ENCODE peak calls at places on chromosomes 7 and 10, in six cellular contexts. W is activated T-cell treated with anti-CD3 and anti-CD28 coated beads, Interleukin-2, amount 50 U/mL, for 24 hours; K is CD8-positive, alpha-beta T cell; F is astrocyte; N is neural crest cell; M is SW480. X is an unnamed sample.

GRCh38 chr7:136036336-136036735 is 59.2 kb upstream of the MTPN start:
- DNase-seq in W (no peak), K (no peak), F (no peak), N (no peak), M (no peak), X (no peak)

GRCh38 chr7:43363429-43363894 is 219.4 kb upstream of the STK17A start:
- DNase-seq in W (no peak), K (no peak), F (no peak), N (no peak), M (no peak), X (no peak)

GRCh38 chr7:139706837-139707236 is 71.0 kb downstream of the HIPK2 start:
- DNase-seq in W (no peak), K (no peak), F (no peak), N (no peak), M (no peak), X (no peak)

GRCh38 chr7:44156453-44157010 is 15.4 kb upstream of the MYL7 start:
- DNase-seq in W (no peak), K (no peak), F (no peak), N (no peak), M (no peak), X (no peak)

GRCh38 chr7:132263151-132263550 is 313.1 kb downstream of the PLXNA4 start:
- DNase-seq in W (no peak), K (no peak), F (no peak), N (no peak), M (no peak), X (no peak)

GRCh38 chr10:128687408-128687807 is 561.2 kb upstream of the MKI67 start:
- DNase-seq in W (no peak), K (no peak), F (no peak), N (no peak), M (no peak), X (no peak)

GRCh38 chr10:27783660-27784059 is 38.0 kb upstream of the MKX start:
- DNase-seq in W (peak), K (peak), F (peak), N (no peak), M (peak), X (peak)

GRCh38 chr7:22565315-22565811 is 65.4 kb upstream of the STEAP1B start:
- DNase-seq in W (no peak), K (no peak), F (peak), N (no peak), M (peak), X (no peak)

GRCh38 chr7:148255333-148255732 is 335.2 kb upstream of the C7orf33 start:
- DNase-seq in W (no peak), K (no peak), F (no peak), N (no peak), M (no peak), X (no peak)

GRCh38 chr7:150668472-150668911 is 17.0 kb upstream of the GIMAP2 start:
- DNase-seq in W (peak), K (no peak), F (no peak), N (no peak), M (no peak), X (no peak)

GRCh38 chr10:96352587-96352986 is 6.2 kb downstream of the OPALIN start:
- DNase-seq in W (no peak), K (no peak), F (no peak), N (no peak), M (no peak), X (no peak)

GRCh38 chr7:101940830-101941229 is 123.4 kb downstream of the CUX1 start:
- DNase-seq in W (no peak), K (no peak), F (no peak), N (no peak), M (no peak), X (peak)

GRCh38 chr10:97584060-97584797 is at the start of gene HOGA1:
- DNase-seq in W (no peak), K (no peak), F (peak), N (no peak), M (peak), X (no peak)

GRCh38 chr10:125024496-125025234 is 82.7 kb downstream of the ZRANB1 start:
- DNase-seq in W (no peak), K (no peak), F (no peak), N (no peak), M (no peak), X (no peak)

GRCh38 chr10:46536781-46537180 is 19.7 kb downstream of the GPRIN2 start:
- DNase-seq in W (no peak), K (no peak), F (no peak), N (no peak), M (no peak), X (no peak)

GRCh38 chr7:2029211-2029905 is 203.4 kb downstream of the MAD1L1 start:
- DNase-seq in W (no peak), K (no peak), F (no peak), N (no peak), M (no peak), X (no peak)

GRCh38 chr7:116542618-116543017 is 17.8 kb downstream of the CAV1 start:
- DNase-seq in W (no peak), K (no peak), F (peak), N (no peak), M (no peak), X (no peak)

GRCh38 chr10:86671419-86671818 is 3.1 kb downstream of the LDB3 start:
- DNase-seq in W (no peak), K (no peak), F (no peak), N (no peak), M (no peak), X (no peak)

GRCh38 chr10:100930368-100930767 is 17.6 kb downstream of the SLF2 start:
- DNase-seq in W (no peak), K (no peak), F (no peak), N (no peak), M (no peak), X (no peak)

GRCh38 chr7:16189026-16189715 is 232.2 kb downstream of the CRPPA start:
- DNase-seq in W (no peak), K (no peak), F (peak), N (no peak), M (no peak), X (no peak)

GRCh38 chr10:77031531-77031930 is 606.1 kb downstream of the KCNMA1 start:
- DNase-seq in W (no peak), K (no peak), F (no peak), N (no peak), M (no peak), X (no peak)

GRCh38 chr7:155506854-155507337 is 39.5 kb downstream of the CNPY1 start:
- DNase-seq in W (no peak), K (no peak), F (no peak), N (peak), M (peak), X (no peak)

GRCh38 chr7:111740942-111741341 is 178.7 kb upstream of the IMMP2L start:
- DNase-seq in W (no peak), K (no peak), F (no peak), N (no peak), M (no peak), X (no peak)

GRCh38 chr10:1548146-1548545 is 189.2 kb downstream of the ADARB2 start:
- DNase-seq in W (no peak), K (no peak), F (no peak), N (no peak), M (no peak), X (no peak)

GRCh38 chr7:47253650-47254080 is 328.2 kb downstream of the TNS3 start:
- DNase-seq in W (no peak), K (no peak), F (peak), N (no peak), M (peak), X (peak)

GRCh38 chr7:92246363-92247101 is 758 bp downstream of the ANKIB1 start:
- DNase-seq in W (peak), K (peak), F (peak), N (peak), M (peak), X (peak)

GRCh38 chr7:98697083-98697482 is 80.0 kb downstream of the NPTX2 start:
- DNase-seq in W (no peak), K (no peak), F (no peak), N (no peak), M (no peak), X (no peak)

GRCh38 chr10:14527915-14528314 is 197.2 kb upstream of the FRMD4A start:
- DNase-seq in W (no peak), K (no peak), F (no peak), N (no peak), M (no peak), X (no peak)

GRCh38 chr10:110901954-110902819 is 16.8 kb downstream of the BBIP1 start:
- DNase-seq in W (no peak), K (no peak), F (peak), N (no peak), M (peak), X (no peak)

GRCh38 chr10:13928362-13928921 is 341.7 kb downstream of the PRPF18 start:
- DNase-seq in W (no peak), K (no peak), F (no peak), N (no peak), M (no peak), X (no peak)

GRCh38 chr10:111836586-111836985 is 347.0 kb downstream of the GPAM start:
- DNase-seq in W (no peak), K (no peak), F (peak), N (no peak), M (no peak), X (no peak)

GRCh38 chr10:129531195-129531968 is 64.3 kb downstream of the MGMT start:
- DNase-seq in W (no peak), K (no peak), F (peak), N (no peak), M (peak), X (no peak)

GRCh38 chr7:132771301-132771730 is 195.0 kb upstream of the PLXNA4 start:
- DNase-seq in W (peak), K (peak), F (no peak), N (no peak), M (no peak), X (no peak)

GRCh38 chr10:18312385-18313145 is 172.3 kb downstream of the CACNB2 start:
- DNase-seq in W (no peak), K (no peak), F (peak), N (no peak), M (peak), X (peak)

GRCh38 chr10:78470267-78471103 is 436.8 kb downstream of the RPS24 start:
- DNase-seq in W (no peak), K (no peak), F (peak), N (no peak), M (peak), X (no peak)

GRCh38 chr7:2405601-2406345 is 2.4 kb downstream of the CHST12 start:
- DNase-seq in W (peak), K (peak), F (no peak), N (no peak), M (no peak), X (no peak)

GRCh38 chr10:32112055-32112454 is 55.8 kb upstream of the KIF5B start:
- DNase-seq in W (no peak), K (no peak), F (peak), N (no peak), M (peak), X (no peak)

GRCh38 chr7:101814996-101815825 is 2.2 kb upstream of the CUX1 start:
- DNase-seq in W (peak), K (peak), F (no peak), N (peak), M (peak), X (peak)